ENCODE peak calls at places on chromosomes 11 and 22, in seven cellular contexts. Q is germinal center; V is iris pigment epithelial cell; U is occipital lobe; S is activated CD8-positive, alpha-beta memory T cell treated with anti-CD3 and anti-CD28 coated beads, Interleukin-2, amount 50 U/mL, for 4 hours; T is Calu3; A is activated effector memory CD4-positive, alpha-beta T cell treated with Interleukin-2 at 50 U/mL for 16 hours. I is an unnamed sample.

GRCh38 chr22:24319451-24319850 is 48.8 kb downstream of the SPECC1L start:
- DNase-seq in A (no peak), S (no peak), V (peak; percentile 50), U (no peak), T (no peak), Q (no peak), I (no peak)

GRCh38 chr11:110986016-110986415 is 259.5 kb upstream of the POU2AF2 start:
- DNase-seq in S (no peak), T (no peak), A (no peak), V (no peak), U (no peak), Q (no peak), I (no peak)

GRCh38 chr11:77886401-77886800 is 65.5 kb downstream of the AAMDC start:
- DNase-seq in U (no peak), T (no peak), S (no peak), Q (no peak), A (no peak), V (no peak), I (no peak)

GRCh38 chr22:49767355-49768062 is 60.2 kb downstream of the BRD1 start:
- DNase-seq in V (peak; percentile 62), Q (peak; percentile 29), S (peak; percentile 27), U (no peak), A (peak; percentile 7), T (peak; percentile 28), I (peak; percentile 65)

GRCh38 chr22:21681566-21682370 is 16.0 kb downstream of the PPIL2 start:
- DNase-seq in Q (no peak), S (no peak), V (peak; percentile 16), T (no peak), U (no peak), A (no peak), I (no peak)

GRCh38 chr11:12198261-12198925 is 88.0 kb downstream of the MICAL2 start:
- DNase-seq in A (no peak), V (no peak), T (no peak), U (no peak), S (no peak), Q (no peak), I (peak; percentile 32)

GRCh38 chr22:36156515-36157419 is 3.8 kb downstream of the APOL3 start:
- DNase-seq in S (peak; percentile 81), U (peak; percentile 56), T (peak; percentile 67), Q (no peak), A (peak; percentile 44), V (peak; percentile 81), I (no peak)

GRCh38 chr22:29129644-29130201 is 56.9 kb downstream of the KREMEN1 start:
- DNase-seq in Q (no peak), A (no peak), S (no peak), V (no peak), U (no peak), T (no peak), I (no peak)

GRCh38 chr11:74169736-74170458 is 905 bp downstream of the C2CD3 start:
- DNase-seq in V (no peak), Q (no peak), A (no peak), S (no peak), U (no peak), T (no peak), I (no peak)

GRCh38 chr11:73072935-73073481 is 69.1 kb downstream of the FCHSD2 start:
- DNase-seq in S (no peak), T (peak; percentile 32), U (no peak), V (peak; percentile 35), A (no peak), Q (no peak), I (peak; percentile 31)

GRCh38 chr22:21942407-21942895 is 10.2 kb downstream of the PPM1F start:
- DNase-seq in U (no peak), Q (no peak), S (no peak), A (no peak), V (peak; percentile 89), T (peak; percentile 37), I (peak; percentile 43)